ENCODE peak calls at places on chromosomes 13 and 19, in six cellular contexts. A, G, D, Q, W and R are unnamed samples.

GRCh38 chr13:113927661-113928581 is 46.0 kb downstream of the C13orf46 start:
- DNase-seq in A (no peak), G (no peak), D (no peak), Q (no peak), W (no peak), R (no peak)

GRCh38 chr13:107450931-107451330 is 764.4 kb downstream of the LIG4 start:
- DNase-seq in A (no peak), G (no peak), D (no peak), Q (no peak), W (no peak), R (no peak)

GRCh38 chr19:3589439-3589838 is 4.2 kb downstream of the GIPC3 start:
- DNase-seq in A (no peak), G (no peak), D (no peak), Q (no peak), W (no peak), R (no peak)

GRCh38 chr13:103794526-103794925 is 728.3 kb upstream of the SLC10A2 start:
- DNase-seq in A (no peak), G (no peak), D (no peak), Q (no peak), W (no peak), R (no peak)

GRCh38 chr13:77516342-77516789 is 19.1 kb upstream of the SCEL start:
- DNase-seq in A (no peak), G (no peak), D (no peak), Q (no peak), W (no peak), R (no peak)

GRCh38 chr13:28047784-28048388 is 52.5 kb downstream of the FLT3 start:
- DNase-seq in A (no peak), G (no peak), D (peak), Q (no peak), W (peak), R (no peak)

GRCh38 chr13:112521073-112521685 is 66.8 kb downstream of the TUBGCP3 start:
- DNase-seq in A (no peak), G (no peak), D (no peak), Q (no peak), W (no peak), R (no peak)

GRCh38 chr19:41997851-41998229 is 3.8 kb upstream of the ATP1A3 start:
- DNase-seq in A (no peak), G (peak), D (no peak), Q (no peak), W (no peak), R (no peak)

GRCh38 chr19:29819986-29820385 is 8.2 kb downstream of the CCNE1 start:
- DNase-seq in A (no peak), G (no peak), D (no peak), Q (no peak), W (no peak), R (no peak)

GRCh38 chr13:24270639-24271131 is 38.7 kb upstream of the C1QTNF9 start:
- DNase-seq in A (peak), G (peak), D (no peak), Q (no peak), W (peak), R (no peak)
- TF ChIP-seq JUND in A (no peak), G (no peak), D (no peak), Q (no peak), W (no peak), R (no peak)

DNA sequence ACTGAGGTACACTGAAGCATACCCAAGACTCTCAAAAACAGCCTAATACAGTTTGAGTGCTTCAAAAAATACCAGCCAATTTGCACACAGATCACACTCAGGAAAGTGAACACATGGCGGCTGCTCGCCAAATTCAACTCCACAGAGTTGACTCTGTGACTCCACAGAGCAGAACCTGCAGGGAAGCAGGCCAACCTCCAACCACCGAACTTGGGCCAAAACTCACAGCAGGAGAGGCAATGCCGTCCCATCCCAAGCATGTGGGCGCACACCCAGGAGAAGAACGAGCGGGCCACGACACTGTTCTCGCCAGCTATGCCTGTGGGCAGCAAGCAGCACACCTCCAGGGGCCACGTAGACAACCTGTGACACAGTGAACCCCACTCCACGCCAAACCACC is 21.1 kb downstream of the ELL start:
- DNase-seq in A (no peak), G (no peak), D (no peak), Q (no peak), W (no peak), R (no peak)
- TF ChIP-seq JUND in A (no peak), G (no peak), D (no peak), Q (no peak), W (no peak), R (no peak)

GRCh38 chr19:16829822-16830289 is 658 bp downstream of the SIN3B start:
- DNase-seq in A (no peak), G (peak), D (no peak), Q (no peak), W (no peak), R (no peak)

GRCh38 chr19:16831531-16831930 is 2.3 kb downstream of the SIN3B start:
- DNase-seq in A (no peak), G (no peak), D (no peak), Q (no peak), W (no peak), R (no peak)

GRCh38 chr19:16834747-16835146 is 5.5 kb downstream of the SIN3B start:
- DNase-seq in A (no peak), G (no peak), D (no peak), Q (no peak), W (no peak), R (no peak)

GRCh38 chr19:16828990-16829821 is at the start of gene SIN3B:
- DNase-seq in A (peak), G (peak), D (peak), Q (peak), W (peak), R (peak)

DNA sequence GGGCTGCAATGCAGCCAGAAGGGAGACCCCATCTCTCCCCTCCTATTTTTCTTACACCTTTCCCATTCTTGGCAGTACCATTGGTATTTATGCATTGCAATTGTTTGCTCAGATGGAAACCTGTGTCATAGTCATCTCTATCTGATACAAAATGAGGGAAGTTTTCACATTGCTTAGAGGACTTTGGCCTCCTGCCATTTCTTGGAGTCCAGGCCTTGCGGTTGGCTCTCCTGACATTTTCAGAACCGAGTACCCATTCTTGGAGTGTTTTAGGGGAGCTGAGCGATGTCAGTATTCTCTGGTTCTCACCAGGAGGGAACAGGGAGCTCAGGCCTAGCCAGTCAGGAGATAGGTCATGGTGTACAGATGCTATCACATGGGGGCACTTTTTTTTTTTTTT is 1.5 kb downstream of the SIN3B start:
- DNase-seq in A (no peak), G (no peak), D (no peak), Q (no peak), W (no peak), R (no peak)
- TF ChIP-seq JUND in A (no peak), G (no peak), D (no peak), Q (no peak), W (no peak), R (no peak)

GRCh38 chr19:17075035-17075859 is at the start of the genes HAUS8 and MYO9B:
- DNase-seq in A (peak), G (peak), D (peak), Q (peak), W (peak), R (peak)
- TF ChIP-seq JUND in A (no peak), G (peak), D (peak), Q (peak), W (peak), R (no peak)

DNA sequence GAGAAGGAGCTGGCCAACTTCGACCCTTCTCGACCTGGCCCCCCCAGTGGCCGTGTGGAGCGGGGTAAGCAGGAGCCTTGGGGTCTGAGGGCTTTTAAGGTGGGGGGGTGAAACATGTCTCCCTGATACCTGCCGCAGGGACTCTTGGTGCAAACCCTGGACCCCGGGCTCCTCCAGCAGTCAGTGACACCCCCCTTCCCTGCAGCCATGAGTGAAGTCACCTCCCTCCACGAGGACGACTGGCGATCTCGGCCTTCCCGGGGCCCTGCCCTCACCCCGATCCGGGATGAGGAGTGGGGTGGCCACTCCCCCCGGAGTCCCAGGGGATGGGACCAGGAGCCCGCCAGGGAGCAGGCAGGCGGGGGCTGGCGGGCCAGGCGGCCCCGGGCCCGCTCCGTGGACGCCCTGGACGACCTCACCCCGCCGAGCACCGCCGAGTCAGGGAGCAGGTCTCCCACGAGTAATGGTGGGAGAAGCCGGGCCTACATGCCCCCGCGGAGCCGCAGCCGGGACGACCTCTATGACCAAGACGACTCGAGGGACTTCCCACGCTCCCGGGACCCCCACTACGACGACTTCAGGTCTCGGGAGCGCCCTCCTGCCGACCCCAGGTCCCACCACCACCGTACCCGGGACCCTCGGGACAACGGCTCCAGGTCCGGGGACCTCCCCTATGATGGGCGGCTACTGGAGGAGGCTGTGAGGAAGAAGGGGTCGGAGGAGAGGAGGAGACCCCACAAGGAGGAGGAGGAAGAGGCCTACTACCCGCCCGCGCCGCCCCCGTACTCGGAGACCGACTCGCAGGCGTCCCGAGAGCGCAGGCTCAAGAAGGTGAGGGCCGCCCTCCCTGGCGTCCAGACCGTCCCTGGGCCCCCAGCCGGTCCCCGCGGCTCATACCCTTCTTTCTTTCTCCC is 1.6 kb upstream of the USF2 start:
- DNase-seq in A (no peak), G (peak), D (no peak), Q (peak), W (no peak), R (no peak)
- TF ChIP-seq JUND in A (no peak), G (no peak), D (no peak), Q (no peak), W (no peak), R (no peak)

GRCh38 chr19:5268801-5269200 is 71.8 kb downstream of the PTPRS start:
- DNase-seq in A (no peak), G (no peak), D (no peak), Q (peak), W (no peak), R (no peak)
- TF ChIP-seq JUND in A (no peak), G (no peak), D (no peak), Q (peak), W (no peak), R (no peak)

GRCh38 chr13:79655509-79655908 is 174.6 kb downstream of the NDFIP2 start:
- DNase-seq in A (no peak), G (no peak), D (no peak), Q (no peak), W (no peak), R (no peak)
- TF ChIP-seq JUND in A (no peak), G (no peak), D (no peak), Q (no peak), W (no peak), R (no peak)

GRCh38 chr13:46270416-46270815 is 58.7 kb downstream of the LRRC63 start:
- DNase-seq in A (no peak), G (no peak), D (no peak), Q (no peak), W (no peak), R (no peak)

GRCh38 chr13:46267166-46267565 is 55.4 kb downstream of the LRRC63 start:
- DNase-seq in A (no peak), G (no peak), D (no peak), Q (no peak), W (no peak), R (no peak)

GRCh38 chr13:46265292-46265691 is 53.6 kb downstream of the LRRC63 start:
- DNase-seq in A (no peak), G (no peak), D (no peak), Q (no peak), W (no peak), R (no peak)
- TF ChIP-seq JUND in A (no peak), G (no peak), D (no peak), Q (no peak), W (no peak), R (no peak)

GRCh38 chr19:9309974-9310446 is 372 bp upstream of the ZNF699 start:
- DNase-seq in A (no peak), G (peak), D (peak), Q (peak), W (no peak), R (peak)
- TF ChIP-seq JUND in A (no peak), G (no peak), D (no peak), Q (no peak), W (no peak), R (no peak)

GRCh38 chr19:662207-662961 is 630 bp downstream of the RNF126 start:
- DNase-seq in A (peak), G (peak), D (no peak), Q (peak), W (no peak), R (peak)
- TF ChIP-seq JUND in A (no peak), G (no peak), D (no peak), Q (peak), W (no peak), R (no peak)